ENCODE peak calls at places on chromosomes 1 and 21, in eight cellular contexts. One of them, this sample, is unnamed.
A peak's percentile ranks its signal among the peaks of the same experiment; 100 is the strongest.

GRCh38 chr21:42918291-42918690 is 7.1 kb downstream of the ERVH48-1 start:
- DNase-seq in HEK293T: no peak
- DNase-seq in fibroblast of lung: no peak
- DNase-seq in midbrain: no peak
- DNase-seq in pulmonary artery endothelial cell: no peak
- DNase-seq in mucosa of descending colon: no peak
- DNase-seq in stimulated activated CD4-positive, alpha-beta T cell treated with anti-CD3 and anti-CD28 coated beads, Interleukin-1b, Interleukin-23, amount 100 ng/mL, for 4 hours: no peak
- DNase-seq in 8988T: no peak
- DNase-seq in this sample: no peak

GRCh38 chr1:93876284-93876683 is 2.7 kb downstream of the DNTTIP2 start:
- DNase-seq in HEK293T: no peak
- DNase-seq in fibroblast of lung: no peak
- DNase-seq in midbrain: no peak
- DNase-seq in pulmonary artery endothelial cell: no peak
- DNase-seq in mucosa of descending colon: no peak
- DNase-seq in stimulated activated CD4-positive, alpha-beta T cell treated with anti-CD3 and anti-CD28 coated beads, Interleukin-1b, Interleukin-23, amount 100 ng/mL, for 4 hours: no peak
- DNase-seq in 8988T: no peak
- DNase-seq in this sample: no peak

GRCh38 chr1:12185556-12186276 is 18.9 kb downstream of the TNFRSF1B start:
- DNase-seq in HEK293T: no peak
- DNase-seq in fibroblast of lung: peak; percentile 45
- DNase-seq in midbrain: no peak
- DNase-seq in pulmonary artery endothelial cell: no peak
- DNase-seq in mucosa of descending colon: no peak
- DNase-seq in stimulated activated CD4-positive, alpha-beta T cell treated with anti-CD3 and anti-CD28 coated beads, Interleukin-1b, Interleukin-23, amount 100 ng/mL, for 4 hours: no peak
- DNase-seq in 8988T: no peak
- DNase-seq in this sample: no peak

GRCh38 chr1:55144886-55145285 is 70.3 kb downstream of the USP24 start:
- DNase-seq in HEK293T: no peak
- DNase-seq in fibroblast of lung: no peak
- DNase-seq in midbrain: no peak
- DNase-seq in pulmonary artery endothelial cell: no peak
- DNase-seq in mucosa of descending colon: no peak
- DNase-seq in stimulated activated CD4-positive, alpha-beta T cell treated with anti-CD3 and anti-CD28 coated beads, Interleukin-1b, Interleukin-23, amount 100 ng/mL, for 4 hours: no peak
- DNase-seq in 8988T: no peak
- DNase-seq in this sample: no peak

GRCh38 chr1:2784854-2785630 is 16.5 kb downstream of the TTC34 start:
- DNase-seq in HEK293T: no peak
- DNase-seq in fibroblast of lung: no peak
- DNase-seq in midbrain: no peak
- DNase-seq in pulmonary artery endothelial cell: no peak
- DNase-seq in mucosa of descending colon: no peak
- DNase-seq in stimulated activated CD4-positive, alpha-beta T cell treated with anti-CD3 and anti-CD28 coated beads, Interleukin-1b, Interleukin-23, amount 100 ng/mL, for 4 hours: no peak
- DNase-seq in 8988T: no peak
- DNase-seq in this sample: no peak

GRCh38 chr1:28257736-28258135 is 1.6 kb upstream of the SESN2 start:
- DNase-seq in HEK293T: no peak
- DNase-seq in fibroblast of lung: no peak
- DNase-seq in midbrain: no peak
- DNase-seq in pulmonary artery endothelial cell: no peak
- DNase-seq in mucosa of descending colon: no peak
- DNase-seq in stimulated activated CD4-positive, alpha-beta T cell treated with anti-CD3 and anti-CD28 coated beads, Interleukin-1b, Interleukin-23, amount 100 ng/mL, for 4 hours: no peak
- DNase-seq in 8988T: no peak
- DNase-seq in this sample: no peak

GRCh38 chr1:59298710-59299346 is 1.9 kb downstream of the FGGY start:
- DNase-seq in HEK293T: no peak
- DNase-seq in fibroblast of lung: no peak
- DNase-seq in midbrain: no peak
- DNase-seq in pulmonary artery endothelial cell: no peak
- DNase-seq in mucosa of descending colon: no peak
- DNase-seq in stimulated activated CD4-positive, alpha-beta T cell treated with anti-CD3 and anti-CD28 coated beads, Interleukin-1b, Interleukin-23, amount 100 ng/mL, for 4 hours: no peak
- DNase-seq in 8988T: no peak
- DNase-seq in this sample: no peak

GRCh38 chr1:229808272-229808671 is 182.2 kb downstream of the URB2 start:
- DNase-seq in HEK293T: no peak
- DNase-seq in fibroblast of lung: no peak
- DNase-seq in midbrain: no peak
- DNase-seq in pulmonary artery endothelial cell: no peak
- DNase-seq in mucosa of descending colon: no peak
- DNase-seq in stimulated activated CD4-positive, alpha-beta T cell treated with anti-CD3 and anti-CD28 coated beads, Interleukin-1b, Interleukin-23, amount 100 ng/mL, for 4 hours: no peak
- DNase-seq in 8988T: no peak
- DNase-seq in this sample: no peak

GRCh38 chr1:185058886-185059285 is 13.5 kb downstream of the RNF2 start:
- DNase-seq in HEK293T: no peak
- DNase-seq in fibroblast of lung: no peak
- DNase-seq in midbrain: no peak
- DNase-seq in pulmonary artery endothelial cell: no peak
- DNase-seq in mucosa of descending colon: no peak
- DNase-seq in stimulated activated CD4-positive, alpha-beta T cell treated with anti-CD3 and anti-CD28 coated beads, Interleukin-1b, Interleukin-23, amount 100 ng/mL, for 4 hours: no peak
- DNase-seq in 8988T: no peak
- DNase-seq in this sample: no peak